ENCODE peak calls at places on chromosomes 2 and 18, in six cellular contexts. A is endothelial cell, B is body of pancreas, V is foreskin fibroblast, J is transverse colon, N is fibroblast of pulmonary artery. F is an unnamed sample.

GRCh38 chr18:48038636-48039035 is 108.2 kb upstream of the SMAD2 start:
- DNase-seq in A (no peak), N (no peak), B (no peak), V (no peak), J (no peak), F (no peak)

GRCh38 chr2:239594772-239595608 is 194.2 kb upstream of the HDAC4 start:
- DNase-seq in B (no peak), V (no peak), J (no peak), N (no peak), A (no peak), F (no peak)

GRCh38 chr2:3654031-3654430 is 4.0 kb upstream of the ALLC start:
- DNase-seq in A (no peak), J (no peak), V (no peak), N (no peak), B (no peak), F (no peak)

GRCh38 chr18:13982136-13982535 is 66.8 kb upstream of the MC2R start:
- DNase-seq in J (no peak), B (no peak), V (no peak), N (no peak), A (peak), F (no peak)

GRCh38 chr2:14352067-14352466 is 280.4 kb upstream of the LRATD1 start:
- DNase-seq in N (no peak), J (no peak), B (no peak), A (no peak), V (no peak), F (no peak)

GRCh38 chr18:49178736-49179135 is 228.0 kb upstream of the SMAD7 start:
- DNase-seq in B (peak), V (no peak), J (no peak), N (peak), A (peak), F (peak)

GRCh38 chr2:145919507-145919906 is 1399.6 kb upstream of the ZEB2 start:
- DNase-seq in A (no peak), V (no peak), J (no peak), B (no peak), N (peak), F (no peak)

GRCh38 chr18:25298853-25299274 is 53.1 kb downstream of the ZNF521 start:
- DNase-seq in J (no peak), B (no peak), V (peak), A (peak), N (peak), F (peak)

GRCh38 chr2:143802242-143802641 is 673.0 kb downstream of the ARHGAP15 start:
- DNase-seq in N (peak), J (no peak), B (no peak), A (no peak), V (no peak), F (peak)

GRCh38 chr2:46362667-46363012 is 65.4 kb downstream of the EPAS1 start:
- DNase-seq in V (no peak), B (no peak), N (no peak), J (no peak), A (no peak), F (no peak)

GRCh38 chr2:233698740-233699139 is 6.0 kb downstream of the UGT1A6 start:
- DNase-seq in A (no peak), N (no peak), J (no peak), B (no peak), V (no peak), F (peak)

GRCh38 chr18:13310286-13310685 is 91.7 kb downstream of the LDLRAD4 start:
- DNase-seq in B (no peak), V (no peak), N (no peak), A (no peak), J (no peak), F (no peak)

GRCh38 chr2:53903011-53903410 is 43.2 kb upstream of the GPR75 start:
- DNase-seq in N (no peak), J (no peak), V (no peak), A (no peak), B (no peak), F (no peak)

GRCh38 chr2:655626-656025 is 21.6 kb downstream of the TMEM18 start:
- DNase-seq in V (peak), J (no peak), A (no peak), N (peak), B (no peak), F (no peak)

GRCh38 chr2:156340818-156341481 is 8.4 kb upstream of the NR4A2 start:
- DNase-seq in A (no peak), J (peak), B (no peak), N (no peak), V (no peak), F (peak)

GRCh38 chr18:654601-655000 is 2.9 kb upstream of the TYMS start:
- DNase-seq in N (no peak), B (no peak), A (no peak), J (no peak), V (no peak), F (no peak)

GRCh38 chr2:31266804-31267203 is 32.9 kb downstream of the EHD3 start:
- DNase-seq in V (no peak), J (no peak), N (no peak), B (no peak), A (no peak), F (no peak)

GRCh38 chr2:134402385-134402784 is 148.5 kb downstream of the MGAT5 start:
- DNase-seq in A (no peak), N (peak), V (peak), J (no peak), B (no peak), F (no peak)

GRCh38 chr2:110881908-110882307 is 149.5 kb downstream of the ACOXL start:
- DNase-seq in N (no peak), B (no peak), V (no peak), J (no peak), A (no peak), F (no peak)

GRCh38 chr2:127096280-127096679 is 10.7 kb downstream of the BIN1 start:
- DNase-seq in A (no peak), J (no peak), V (no peak), B (no peak), N (no peak), F (no peak)

GRCh38 chr18:62537946-62538345 is 15.1 kb downstream of the ZCCHC2 start:
- DNase-seq in V (no peak), N (no peak), A (no peak), B (no peak), J (no peak), F (no peak)

GRCh38 chr2:235270951-235271350 is 222.9 kb upstream of the AGAP1 start:
- DNase-seq in J (no peak), A (no peak), N (peak), B (no peak), V (peak), F (peak)

GRCh38 chr2:179340678-179341077 is 76.0 kb upstream of the SESTD1 start:
- DNase-seq in B (no peak), J (no peak), V (peak), N (peak), A (no peak), F (peak)

GRCh38 chr2:61436092-61436491 is 34.8 kb downstream of the USP34 start:
- DNase-seq in N (no peak), A (no peak), J (no peak), V (no peak), B (no peak), F (no peak)

GRCh38 chr18:55900380-55900779 is 312.4 kb upstream of the TCF4 start:
- DNase-seq in B (no peak), J (no peak), N (peak), V (no peak), A (no peak), F (no peak)

GRCh38 chr2:66846887-66847286 is 412.0 kb downstream of the MEIS1 start:
- DNase-seq in V (no peak), N (no peak), B (peak), A (no peak), J (no peak), F (peak)

GRCh38 chr18:6731197-6731596 is 1.7 kb downstream of the ARHGAP28 start:
- DNase-seq in J (no peak), N (peak), A (no peak), B (peak), V (peak), F (no peak)

GRCh38 chr2:26757873-26758789 is 6.0 kb upstream of the SLC35F6 start:
- DNase-seq in N (peak), A (no peak), V (peak), B (no peak), J (no peak), F (peak)

GRCh38 chr18:12989397-12990127 is 1.6 kb upstream of the CEP192 start:
- DNase-seq in J (no peak), V (no peak), N (no peak), A (no peak), B (no peak), F (no peak)

GRCh38 chr2:157460384-157460837 is 16.5 kb upstream of the CYTIP start:
- DNase-seq in J (no peak), A (no peak), V (no peak), N (no peak), B (no peak), F (no peak)

GRCh38 chr2:200592414-200593075 is 6.7 kb downstream of the AOX1 start:
- DNase-seq in A (peak), N (peak), B (peak), J (no peak), V (no peak), F (no peak)

GRCh38 chr2:74919827-74920226 is 38.6 kb upstream of the POLE4 start:
- DNase-seq in A (peak), B (peak), N (peak), V (peak), J (peak), F (peak)

GRCh38 chr2:168189835-168190426 is 57.5 kb downstream of the STK39 start:
- DNase-seq in A (no peak), V (peak), N (peak), J (peak), B (no peak), F (no peak)

DNA sequence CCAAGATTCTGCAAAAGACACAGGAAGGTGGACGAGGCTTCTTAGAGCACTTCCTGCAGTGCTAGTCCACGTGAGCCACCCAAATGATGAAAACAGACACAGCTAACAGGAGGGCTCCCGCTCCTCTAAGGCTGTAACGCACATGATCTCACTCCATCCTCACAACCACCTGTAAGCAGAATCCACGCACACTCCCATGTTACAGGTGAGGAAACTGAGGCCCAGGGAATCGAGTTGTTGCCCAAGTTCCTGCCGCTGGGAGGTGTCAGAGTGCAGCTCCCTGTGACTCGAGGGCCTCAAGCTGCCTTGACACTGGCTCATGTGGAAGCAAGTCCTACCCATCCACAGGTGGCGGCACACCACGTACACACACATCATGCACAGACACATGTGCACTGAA is 4.4 kb downstream of the DNMT3A start:
- DNase-seq in V (no peak), N (no peak), J (no peak), B (no peak), A (no peak), F (no peak)
- TF ChIP-seq CTCF in V (no peak), N (no peak), J (no peak), B (no peak), A (no peak), F (no peak)

DNA sequence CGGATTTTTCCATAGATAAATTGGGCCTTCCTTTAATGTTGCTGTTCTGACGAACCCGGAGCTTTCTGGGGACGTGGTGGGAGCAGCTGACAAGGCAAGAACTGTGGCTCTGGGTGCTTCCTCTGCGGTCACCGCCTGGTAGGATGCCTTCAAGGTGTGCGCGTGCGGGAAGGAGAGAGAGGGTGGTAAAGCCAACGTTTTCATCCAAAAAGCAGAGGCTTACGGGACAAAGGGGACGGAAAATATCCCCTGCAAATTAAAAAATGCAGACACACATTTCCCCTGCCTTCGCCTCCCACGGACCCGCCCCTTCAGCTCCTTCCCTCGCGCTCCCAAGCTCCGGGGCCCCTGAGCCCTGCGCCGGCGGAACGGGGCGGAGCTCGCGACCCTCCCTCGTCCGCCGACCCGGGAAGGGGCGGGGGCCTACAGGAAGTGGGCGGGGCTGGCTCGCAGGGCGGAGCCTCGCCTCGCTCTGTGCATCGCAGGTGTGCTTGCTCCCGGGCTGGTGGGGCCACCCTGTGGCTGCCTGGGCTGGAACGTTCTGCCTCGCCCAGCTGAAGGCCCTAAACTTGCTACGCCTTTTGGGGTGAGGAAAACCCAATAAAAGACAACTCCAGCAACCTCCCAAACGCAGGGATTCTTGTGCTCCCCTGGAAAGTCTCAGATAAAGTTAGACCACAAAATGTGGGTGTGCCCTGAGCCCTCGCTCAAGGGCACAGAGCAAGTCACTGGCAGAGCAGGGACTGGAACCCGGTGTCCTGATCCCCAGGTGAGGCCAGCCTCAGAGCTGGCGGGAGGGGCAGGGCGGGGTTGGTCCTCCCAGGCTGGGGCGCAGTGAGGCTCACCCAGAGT is 25.4 kb upstream of the SLC66A3 start:
- DNase-seq in J (peak), V (no peak), N (peak), B (peak), A (peak), F (peak)
- TF ChIP-seq CTCF in J (peak), V (peak), N (peak), B (peak), A (peak), F (no peak)

DNA sequence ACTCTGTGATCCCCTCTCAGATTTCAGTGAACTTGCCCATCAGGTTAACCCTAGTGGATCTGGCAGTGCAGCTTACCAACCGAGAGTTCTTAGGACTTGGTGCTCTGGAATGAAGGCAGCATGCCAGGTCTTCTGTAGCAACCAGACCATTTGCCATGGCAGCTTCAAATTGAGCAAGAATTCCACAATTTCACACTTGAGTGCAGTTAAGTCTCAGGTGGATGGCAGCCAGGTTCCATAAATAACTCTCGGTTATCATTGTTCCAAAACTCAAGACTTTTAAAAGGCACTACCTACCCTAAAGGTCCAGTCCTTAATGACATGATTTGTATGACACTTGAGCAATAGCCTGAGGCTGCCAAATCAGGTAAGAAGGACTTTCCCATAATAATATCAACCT is 48.1 kb downstream of the GALNT3 start:
- DNase-seq in V (peak), B (no peak), A (no peak), N (peak), J (no peak), F (no peak)
- TF ChIP-seq CTCF in V (no peak), B (no peak), A (no peak), N (no peak), J (no peak), F (no peak)

GRCh38 chr2:20225294-20226151 is 593 bp upstream of the SDC1 start:
- DNase-seq in N (peak), B (peak), A (peak), J (peak), V (no peak), F (peak)

GRCh38 chr2:20227894-20228505 is 3.1 kb upstream of the SDC1 start:
- DNase-seq in J (no peak), V (no peak), N (no peak), A (no peak), B (no peak), F (no peak)

GRCh38 chr2:20224191-20224715 is 677 bp downstream of the SDC1 start:
- DNase-seq in B (no peak), N (no peak), V (no peak), A (no peak), J (no peak), F (peak)

GRCh38 chr2:20224716-20225293 is at the start of gene SDC1:
- DNase-seq in B (peak), J (peak), A (peak), N (peak), V (peak), F (peak)

DNA sequence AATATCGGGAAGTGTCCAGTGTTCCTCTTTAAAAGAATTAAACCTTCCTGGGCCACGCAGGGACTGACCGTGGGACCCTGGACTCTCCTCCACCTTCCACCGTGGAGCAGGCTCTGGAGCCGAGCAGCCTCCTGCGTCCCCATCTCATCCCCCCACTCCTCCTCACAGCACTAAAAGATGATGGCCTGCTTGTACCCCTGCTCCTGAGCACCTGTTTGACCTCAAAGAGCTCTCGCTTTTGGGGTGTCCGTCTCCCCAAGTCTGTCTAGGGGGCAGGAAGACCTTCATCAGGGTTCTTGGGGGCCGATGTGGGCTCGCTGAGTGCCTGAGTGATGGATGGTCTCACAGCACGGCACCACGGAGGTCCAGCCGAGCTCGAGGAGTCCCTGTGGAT is 1.2 kb upstream of the SDC1 start:
- DNase-seq in N (no peak), J (no peak), B (no peak), A (no peak), V (no peak), F (no peak)
- TF ChIP-seq CTCF in N (no peak), J (no peak), B (no peak), A (no peak), V (no peak), F (no peak)

GRCh38 chr2:40451926-40452605 is at the start of gene SLC8A1:
- DNase-seq in A (peak), N (peak), B (no peak), V (no peak), J (no peak), F (no peak)
- TF ChIP-seq CTCF in A (no peak), N (no peak), B (no peak), V (no peak), J (no peak), F (no peak)

GRCh38 chr2:217934321-217935131 is 68.3 kb downstream of the TNS1 start:
- DNase-seq in J (peak), B (no peak), N (peak), V (peak), A (no peak), F (no peak)

GRCh38 chr2:217930783-217931563 is 71.8 kb downstream of the TNS1 start:
- DNase-seq in A (no peak), J (no peak), V (no peak), N (no peak), B (no peak), F (no peak)

GRCh38 chr2:217931846-217932560 is 70.8 kb downstream of the TNS1 start:
- DNase-seq in N (no peak), B (no peak), A (no peak), V (no peak), J (no peak), F (no peak)

GRCh38 chr2:217933326-217933993 is 69.3 kb downstream of the TNS1 start:
- DNase-seq in N (no peak), J (no peak), A (no peak), V (no peak), B (no peak), F (no peak)

GRCh38 chr2:217932661-217933325 is 70.0 kb downstream of the TNS1 start:
- DNase-seq in B (no peak), V (no peak), A (no peak), N (peak), J (no peak), F (no peak)
- TF ChIP-seq CTCF in B (no peak), V (peak), A (no peak), N (peak), J (no peak), F (no peak)